ENCODE peak calls at places on chromosomes 5 and 9, in five cellular contexts. S is iris pigment epithelial cell; B is mucosa of descending colon; D is stimulated activated CD4-positive, alpha-beta T cell treated with anti-CD3 and anti-CD28 coated beads, Interleukin-1b, Interleukin-23, amount 100 ng/mL, for 1 hour; V is GM12891. L is an unnamed sample.

GRCh38 chr9:34501889-34502425 is 20.8 kb downstream of the ENHO start:
- DNase-seq in V (no peak), D (no peak), S (peak; percentile 33), B (no peak), L (no peak)

GRCh38 chr5:159286420-159287035 is 23.4 kb downstream of the UBLCP1 start:
- DNase-seq in B (no peak), D (no peak), S (peak; percentile 45), V (no peak), L (no peak)

GRCh38 chr5:163248856-163249255 is 188.5 kb upstream of the CCNG1 start:
- DNase-seq in D (no peak), V (no peak), S (peak; percentile 10), B (no peak), L (no peak)

GRCh38 chr9:76086521-76086920 is 196.0 kb downstream of the PCSK5 start:
- DNase-seq in S (peak; percentile 20), B (no peak), D (no peak), V (no peak), L (no peak)

GRCh38 chr5:69525490-69525889 is 32.9 kb downstream of the OCLN start:
- DNase-seq in S (no peak), D (no peak), V (no peak), B (no peak), L (no peak)

GRCh38 chr9:107539427-107540154 is 50.0 kb upstream of the KLF4 start:
- DNase-seq in B (peak; percentile 19), D (no peak), S (no peak), V (no peak), L (no peak)

GRCh38 chr5:146068977-146069779 is 36.2 kb downstream of the PLAC8L1 start:
- DNase-seq in D (no peak), V (peak; percentile 17), B (no peak), S (no peak), L (no peak)

GRCh38 chr9:122816163-122816867 is 12.1 kb downstream of the PDCL start:
- DNase-seq in S (peak; percentile 55), V (no peak), D (no peak), B (peak; percentile 26), L (peak; percentile 31)

GRCh38 chr9:105890046-105890822 is 195.9 kb downstream of the TMEM38B start:
- DNase-seq in B (no peak), D (no peak), V (no peak), S (no peak), L (no peak)

GRCh38 chr9:137820161-137820855 is 57.3 kb upstream of the CACNA1B start:
- DNase-seq in V (no peak), D (no peak), S (no peak), B (no peak), L (no peak)

GRCh38 chr9:121720311-121720991 is 69.0 kb downstream of the DAB2IP start:
- DNase-seq in B (peak; percentile 84), D (no peak), V (no peak), S (no peak), L (peak; percentile 77)

GRCh38 chr5:111679611-111680010 is 77.4 kb downstream of the NREP start:
- DNase-seq in B (no peak), V (no peak), D (no peak), S (no peak), L (no peak)

GRCh38 chr9:79682076-79682736 is 110.4 kb downstream of the TLE4 start:
- DNase-seq in D (no peak), V (no peak), B (no peak), S (peak; percentile 18), L (no peak)

GRCh38 chr5:124649548-124650501 is 96.6 kb downstream of the ZNF608 start:
- DNase-seq in B (peak; percentile 76), D (peak; percentile 5), S (peak; percentile 96), V (peak; percentile 38), L (peak; percentile 82)

GRCh38 chr5:120734033-120734432 is 269.9 kb downstream of the PRR16 start:
- DNase-seq in D (no peak), B (no peak), S (no peak), V (no peak), L (no peak)

GRCh38 chr9:137157618-137158502 is 12.0 kb downstream of the LRRC26 start:
- DNase-seq in D (no peak), V (no peak), S (no peak), B (no peak), L (no peak)

L was measured in colonic mucosa.